ENCODE peak calls at places on chromosomes 13 and 19, in eight cellular contexts. One of them, this sample, is unnamed.

GRCh38 chr19:12769689-12770088 is 5.7 kb downstream of the HOOK2 start:
- DNase-seq in stimulated activated naive CD8-positive, alpha-beta T cell treated with anti-CD3 and anti-CD28 coated beads, Interleukin-15, amount 100 ng/mL, for 72 hours: peak; percentile 35
- DNase-seq in HL-60: no peak
- DNase-seq in lung microvascular endothelial cell: no peak
- DNase-seq in HTR-8/SVneo: no peak
- DNase-seq in uterus: no peak
- DNase-seq in COR-L47: no peak
- DNase-seq in WTC11: peak; percentile 85
- DNase-seq in this sample: no peak

GRCh38 chr13:114131581-114132418 is 623 bp downstream of the RASA3 start:
- DNase-seq in HTR-8/SVneo: no peak
- DNase-seq in WTC11: no peak
- DNase-seq in uterus: peak; percentile 37
- DNase-seq in COR-L47: no peak
- DNase-seq in HL-60: peak; percentile 78
- DNase-seq in lung microvascular endothelial cell: peak; percentile 45
- DNase-seq in stimulated activated naive CD8-positive, alpha-beta T cell treated with anti-CD3 and anti-CD28 coated beads, Interleukin-15, amount 100 ng/mL, for 72 hours: peak; percentile 45
- DNase-seq in this sample: no peak

GRCh38 chr13:28563609-28564008 is 68.7 kb upstream of the FLT1 start:
- DNase-seq in COR-L47: no peak
- DNase-seq in lung microvascular endothelial cell: no peak
- DNase-seq in HTR-8/SVneo: no peak
- DNase-seq in WTC11: no peak
- DNase-seq in stimulated activated naive CD8-positive, alpha-beta T cell treated with anti-CD3 and anti-CD28 coated beads, Interleukin-15, amount 100 ng/mL, for 72 hours: no peak
- DNase-seq in uterus: no peak
- DNase-seq in HL-60: no peak
- DNase-seq in this sample: no peak

GRCh38 chr19:46115396-46116109 is 8.9 kb downstream of the IGFL3 start:
- DNase-seq in COR-L47: no peak
- DNase-seq in uterus: peak; percentile 26
- DNase-seq in HTR-8/SVneo: peak; percentile 77
- DNase-seq in stimulated activated naive CD8-positive, alpha-beta T cell treated with anti-CD3 and anti-CD28 coated beads, Interleukin-15, amount 100 ng/mL, for 72 hours: peak; percentile 75
- DNase-seq in WTC11: no peak
- DNase-seq in lung microvascular endothelial cell: no peak
- DNase-seq in HL-60: no peak
- DNase-seq in this sample: no peak

GRCh38 chr19:32480321-32480720 is 74.8 kb downstream of the DPY19L3 start:
- DNase-seq in lung microvascular endothelial cell: no peak
- DNase-seq in HL-60: no peak
- DNase-seq in COR-L47: no peak
- DNase-seq in HTR-8/SVneo: no peak
- DNase-seq in WTC11: no peak
- DNase-seq in stimulated activated naive CD8-positive, alpha-beta T cell treated with anti-CD3 and anti-CD28 coated beads, Interleukin-15, amount 100 ng/mL, for 72 hours: no peak
- DNase-seq in uterus: no peak
- DNase-seq in this sample: no peak

GRCh38 chr13:113831061-113831460 is 32.8 kb downstream of the GAS6 start:
- DNase-seq in uterus: no peak
- DNase-seq in lung microvascular endothelial cell: no peak
- DNase-seq in WTC11: no peak
- DNase-seq in stimulated activated naive CD8-positive, alpha-beta T cell treated with anti-CD3 and anti-CD28 coated beads, Interleukin-15, amount 100 ng/mL, for 72 hours: no peak
- DNase-seq in COR-L47: no peak
- DNase-seq in HL-60: no peak
- DNase-seq in HTR-8/SVneo: no peak
- DNase-seq in this sample: no peak

GRCh38 chr19:19296953-19297689 is 23.2 kb downstream of the SUGP1 start:
- DNase-seq in uterus: no peak
- DNase-seq in HTR-8/SVneo: no peak
- DNase-seq in stimulated activated naive CD8-positive, alpha-beta T cell treated with anti-CD3 and anti-CD28 coated beads, Interleukin-15, amount 100 ng/mL, for 72 hours: no peak
- DNase-seq in HL-60: no peak
- DNase-seq in COR-L47: no peak
- DNase-seq in lung microvascular endothelial cell: no peak
- DNase-seq in WTC11: no peak
- DNase-seq in this sample: no peak

GRCh38 chr13:83980322-83980721 is 98.0 kb upstream of the SLITRK1 start:
- DNase-seq in stimulated activated naive CD8-positive, alpha-beta T cell treated with anti-CD3 and anti-CD28 coated beads, Interleukin-15, amount 100 ng/mL, for 72 hours: no peak
- DNase-seq in HTR-8/SVneo: no peak
- DNase-seq in WTC11: no peak
- DNase-seq in uterus: no peak
- DNase-seq in COR-L47: no peak
- DNase-seq in lung microvascular endothelial cell: no peak
- DNase-seq in HL-60: no peak
- DNase-seq in this sample: no peak

GRCh38 chr13:112605531-112605990 is 17.6 kb upstream of the TUBGCP3 start:
- DNase-seq in HTR-8/SVneo: no peak
- DNase-seq in WTC11: no peak
- DNase-seq in stimulated activated naive CD8-positive, alpha-beta T cell treated with anti-CD3 and anti-CD28 coated beads, Interleukin-15, amount 100 ng/mL, for 72 hours: no peak
- DNase-seq in lung microvascular endothelial cell: no peak
- DNase-seq in COR-L47: no peak
- DNase-seq in HL-60: no peak
- DNase-seq in uterus: no peak
- DNase-seq in this sample: no peak

GRCh38 chr13:42322806-42323205 is 50.9 kb downstream of the AKAP11 start:
- DNase-seq in HL-60: no peak
- DNase-seq in COR-L47: no peak
- DNase-seq in stimulated activated naive CD8-positive, alpha-beta T cell treated with anti-CD3 and anti-CD28 coated beads, Interleukin-15, amount 100 ng/mL, for 72 hours: no peak
- DNase-seq in HTR-8/SVneo: no peak
- DNase-seq in lung microvascular endothelial cell: no peak
- DNase-seq in uterus: no peak
- DNase-seq in WTC11: no peak
- DNase-seq in this sample: no peak

GRCh38 chr13:46015374-46015773 is 37.2 kb downstream of the ZC3H13 start:
- DNase-seq in COR-L47: no peak
- DNase-seq in uterus: no peak
- DNase-seq in lung microvascular endothelial cell: no peak
- DNase-seq in HTR-8/SVneo: no peak
- DNase-seq in HL-60: peak; percentile 21
- DNase-seq in stimulated activated naive CD8-positive, alpha-beta T cell treated with anti-CD3 and anti-CD28 coated beads, Interleukin-15, amount 100 ng/mL, for 72 hours: no peak
- DNase-seq in WTC11: no peak
- DNase-seq in this sample: no peak

GRCh38 chr13:79853258-79853657 is 372.3 kb downstream of the NDFIP2 start:
- DNase-seq in lung microvascular endothelial cell: no peak
- DNase-seq in HL-60: no peak
- DNase-seq in stimulated activated naive CD8-positive, alpha-beta T cell treated with anti-CD3 and anti-CD28 coated beads, Interleukin-15, amount 100 ng/mL, for 72 hours: no peak
- DNase-seq in uterus: no peak
- DNase-seq in HTR-8/SVneo: no peak
- DNase-seq in COR-L47: no peak
- DNase-seq in WTC11: no peak
- DNase-seq in this sample: no peak

GRCh38 chr13:102261809-102262208 is 140.0 kb downstream of the FGF14 start:
- DNase-seq in stimulated activated naive CD8-positive, alpha-beta T cell treated with anti-CD3 and anti-CD28 coated beads, Interleukin-15, amount 100 ng/mL, for 72 hours: no peak
- DNase-seq in lung microvascular endothelial cell: no peak
- DNase-seq in HTR-8/SVneo: no peak
- DNase-seq in COR-L47: no peak
- DNase-seq in WTC11: no peak
- DNase-seq in uterus: no peak
- DNase-seq in HL-60: no peak
- DNase-seq in this sample: no peak

GRCh38 chr13:20190481-20191310 is 2.0 kb downstream of the GJB2 start:
- DNase-seq in HL-60: no peak
- DNase-seq in HTR-8/SVneo: no peak
- DNase-seq in lung microvascular endothelial cell: peak; percentile 51
- DNase-seq in WTC11: no peak
- DNase-seq in COR-L47: no peak
- DNase-seq in stimulated activated naive CD8-positive, alpha-beta T cell treated with anti-CD3 and anti-CD28 coated beads, Interleukin-15, amount 100 ng/mL, for 72 hours: no peak
- DNase-seq in uterus: no peak
- DNase-seq in this sample: peak; percentile 45

GRCh38 chr19:20278342-20278741 is 111.3 kb downstream of the ZNF486 start:
- DNase-seq in stimulated activated naive CD8-positive, alpha-beta T cell treated with anti-CD3 and anti-CD28 coated beads, Interleukin-15, amount 100 ng/mL, for 72 hours: no peak
- DNase-seq in lung microvascular endothelial cell: no peak
- DNase-seq in HL-60: no peak
- DNase-seq in HTR-8/SVneo: no peak
- DNase-seq in uterus: no peak
- DNase-seq in WTC11: no peak
- DNase-seq in COR-L47: no peak
- DNase-seq in this sample: no peak

GRCh38 chr19:14442904-14443631 is 10.0 kb downstream of the PKN1 start:
- DNase-seq in WTC11: no peak
- DNase-seq in HL-60: no peak
- DNase-seq in lung microvascular endothelial cell: no peak
- DNase-seq in uterus: no peak
- DNase-seq in HTR-8/SVneo: no peak
- DNase-seq in COR-L47: no peak
- DNase-seq in stimulated activated naive CD8-positive, alpha-beta T cell treated with anti-CD3 and anti-CD28 coated beads, Interleukin-15, amount 100 ng/mL, for 72 hours: no peak
- DNase-seq in this sample: no peak

GRCh38 chr13:20969182-20969581 is 66.6 kb upstream of the XPO4 start:
- DNase-seq in stimulated activated naive CD8-positive, alpha-beta T cell treated with anti-CD3 and anti-CD28 coated beads, Interleukin-15, amount 100 ng/mL, for 72 hours: no peak
- DNase-seq in COR-L47: no peak
- DNase-seq in WTC11: no peak
- DNase-seq in lung microvascular endothelial cell: peak; percentile 44
- DNase-seq in HL-60: no peak
- DNase-seq in HTR-8/SVneo: no peak
- DNase-seq in uterus: no peak
- DNase-seq in this sample: no peak

GRCh38 chr13:102897371-102898138 is 51.7 kb downstream of the ERCC5 start:
- DNase-seq in WTC11: no peak
- DNase-seq in uterus: no peak
- DNase-seq in stimulated activated naive CD8-positive, alpha-beta T cell treated with anti-CD3 and anti-CD28 coated beads, Interleukin-15, amount 100 ng/mL, for 72 hours: no peak
- DNase-seq in HTR-8/SVneo: no peak
- DNase-seq in COR-L47: no peak
- DNase-seq in HL-60: no peak
- DNase-seq in lung microvascular endothelial cell: no peak
- DNase-seq in this sample: no peak

GRCh38 chr13:40344270-40345148 is 321.9 kb downstream of the FOXO1 start:
- DNase-seq in uterus: no peak
- DNase-seq in COR-L47: no peak
- DNase-seq in WTC11: no peak
- DNase-seq in stimulated activated naive CD8-positive, alpha-beta T cell treated with anti-CD3 and anti-CD28 coated beads, Interleukin-15, amount 100 ng/mL, for 72 hours: no peak
- DNase-seq in HL-60: no peak
- DNase-seq in HTR-8/SVneo: no peak
- DNase-seq in lung microvascular endothelial cell: no peak
- DNase-seq in this sample: no peak

GRCh38 chr13:27830010-27830409 is 37.7 kb downstream of the GSX1 start:
- DNase-seq in HTR-8/SVneo: peak; percentile 45
- DNase-seq in stimulated activated naive CD8-positive, alpha-beta T cell treated with anti-CD3 and anti-CD28 coated beads, Interleukin-15, amount 100 ng/mL, for 72 hours: peak; percentile 55
- DNase-seq in HL-60: peak; percentile 31
- DNase-seq in WTC11: peak; percentile 82
- DNase-seq in lung microvascular endothelial cell: peak; percentile 43
- DNase-seq in COR-L47: peak; percentile 28
- DNase-seq in uterus: peak; percentile 27
- DNase-seq in this sample: no peak

GRCh38 chr13:43246382-43246781 is 223.0 kb downstream of the DNAJC15 start:
- DNase-seq in stimulated activated naive CD8-positive, alpha-beta T cell treated with anti-CD3 and anti-CD28 coated beads, Interleukin-15, amount 100 ng/mL, for 72 hours: no peak
- DNase-seq in HL-60: no peak
- DNase-seq in HTR-8/SVneo: no peak
- DNase-seq in COR-L47: no peak
- DNase-seq in lung microvascular endothelial cell: no peak
- DNase-seq in WTC11: no peak
- DNase-seq in uterus: no peak
- DNase-seq in this sample: no peak

GRCh38 chr19:1855040-1855827 is 7.0 kb upstream of the REXO1 start:
- DNase-seq in HL-60: peak; percentile 91
- DNase-seq in COR-L47: no peak
- DNase-seq in lung microvascular endothelial cell: peak; percentile 92
- DNase-seq in uterus: peak; percentile 57
- DNase-seq in WTC11: peak; percentile 93
- DNase-seq in HTR-8/SVneo: no peak
- DNase-seq in stimulated activated naive CD8-positive, alpha-beta T cell treated with anti-CD3 and anti-CD28 coated beads, Interleukin-15, amount 100 ng/mL, for 72 hours: peak; percentile 90
- DNase-seq in this sample: peak; percentile 52

GRCh38 chr13:72680353-72680752 is 47.1 kb downstream of the MZT1 start:
- DNase-seq in stimulated activated naive CD8-positive, alpha-beta T cell treated with anti-CD3 and anti-CD28 coated beads, Interleukin-15, amount 100 ng/mL, for 72 hours: no peak
- DNase-seq in WTC11: no peak
- DNase-seq in lung microvascular endothelial cell: no peak
- DNase-seq in HTR-8/SVneo: no peak
- DNase-seq in HL-60: no peak
- DNase-seq in COR-L47: no peak
- DNase-seq in uterus: no peak
- DNase-seq in this sample: no peak

GRCh38 chr19:28042516-28042915 is 1170.4 kb downstream of the UQCRFS1 start:
- DNase-seq in uterus: no peak
- DNase-seq in HL-60: no peak
- DNase-seq in COR-L47: no peak
- DNase-seq in WTC11: no peak
- DNase-seq in stimulated activated naive CD8-positive, alpha-beta T cell treated with anti-CD3 and anti-CD28 coated beads, Interleukin-15, amount 100 ng/mL, for 72 hours: no peak
- DNase-seq in HTR-8/SVneo: no peak
- DNase-seq in lung microvascular endothelial cell: no peak
- DNase-seq in this sample: no peak

GRCh38 chr13:93268327-93269028 is 41.9 kb downstream of the GPC6 start:
- DNase-seq in COR-L47: no peak
- DNase-seq in uterus: no peak
- DNase-seq in stimulated activated naive CD8-positive, alpha-beta T cell treated with anti-CD3 and anti-CD28 coated beads, Interleukin-15, amount 100 ng/mL, for 72 hours: no peak
- DNase-seq in HL-60: no peak
- DNase-seq in WTC11: no peak
- DNase-seq in HTR-8/SVneo: no peak
- DNase-seq in lung microvascular endothelial cell: no peak
- DNase-seq in this sample: no peak

GRCh38 chr19:21586341-21587116 is 81.1 kb downstream of the ZNF429 start:
- DNase-seq in uterus: no peak
- DNase-seq in stimulated activated naive CD8-positive, alpha-beta T cell treated with anti-CD3 and anti-CD28 coated beads, Interleukin-15, amount 100 ng/mL, for 72 hours: peak; percentile 58
- DNase-seq in WTC11: no peak
- DNase-seq in HL-60: no peak
- DNase-seq in HTR-8/SVneo: no peak
- DNase-seq in lung microvascular endothelial cell: no peak
- DNase-seq in COR-L47: no peak
- DNase-seq in this sample: no peak

GRCh38 chr13:24178847-24179845 is 18.6 kb downstream of the SPATA13 start:
- DNase-seq in WTC11: no peak
- DNase-seq in uterus: no peak
- DNase-seq in lung microvascular endothelial cell: peak; percentile 68
- DNase-seq in HTR-8/SVneo: no peak
- DNase-seq in COR-L47: no peak
- DNase-seq in stimulated activated naive CD8-positive, alpha-beta T cell treated with anti-CD3 and anti-CD28 coated beads, Interleukin-15, amount 100 ng/mL, for 72 hours: peak; percentile 30
- DNase-seq in HL-60: no peak
- DNase-seq in this sample: no peak

GRCh38 chr13:99066219-99066618 is 88.4 kb upstream of the DOCK9 start:
- DNase-seq in WTC11: no peak
- DNase-seq in stimulated activated naive CD8-positive, alpha-beta T cell treated with anti-CD3 and anti-CD28 coated beads, Interleukin-15, amount 100 ng/mL, for 72 hours: no peak
- DNase-seq in HTR-8/SVneo: no peak
- DNase-seq in uterus: no peak
- DNase-seq in lung microvascular endothelial cell: no peak
- DNase-seq in COR-L47: no peak
- DNase-seq in HL-60: no peak
- DNase-seq in this sample: no peak

GRCh38 chr19:44717603-44718002 is 18.7 kb downstream of the CEACAM16 start:
- DNase-seq in stimulated activated naive CD8-positive, alpha-beta T cell treated with anti-CD3 and anti-CD28 coated beads, Interleukin-15, amount 100 ng/mL, for 72 hours: no peak
- DNase-seq in HTR-8/SVneo: no peak
- DNase-seq in WTC11: no peak
- DNase-seq in HL-60: no peak
- DNase-seq in COR-L47: no peak
- DNase-seq in lung microvascular endothelial cell: no peak
- DNase-seq in uterus: no peak
- DNase-seq in this sample: no peak

GRCh38 chr13:40590112-40590862 is 76.2 kb downstream of the FOXO1 start:
- DNase-seq in HTR-8/SVneo: no peak
- DNase-seq in COR-L47: no peak
- DNase-seq in stimulated activated naive CD8-positive, alpha-beta T cell treated with anti-CD3 and anti-CD28 coated beads, Interleukin-15, amount 100 ng/mL, for 72 hours: no peak
- DNase-seq in uterus: no peak
- DNase-seq in HL-60: no peak
- DNase-seq in lung microvascular endothelial cell: no peak
- DNase-seq in WTC11: no peak
- DNase-seq in this sample: no peak

GRCh38 chr19:12779162-12779993 is 4.0 kb upstream of the HOOK2 start:
- DNase-seq in uterus: peak; percentile 75
- DNase-seq in lung microvascular endothelial cell: peak; percentile 67
- DNase-seq in WTC11: no peak
- DNase-seq in HL-60: no peak
- DNase-seq in COR-L47: peak; percentile 74
- DNase-seq in HTR-8/SVneo: no peak
- DNase-seq in stimulated activated naive CD8-positive, alpha-beta T cell treated with anti-CD3 and anti-CD28 coated beads, Interleukin-15, amount 100 ng/mL, for 72 hours: no peak
- DNase-seq in this sample: no peak

GRCh38 chr13:57045816-57046691 is 94.7 kb upstream of the PRR20A start:
- DNase-seq in lung microvascular endothelial cell: no peak
- DNase-seq in HL-60: no peak
- DNase-seq in stimulated activated naive CD8-positive, alpha-beta T cell treated with anti-CD3 and anti-CD28 coated beads, Interleukin-15, amount 100 ng/mL, for 72 hours: no peak
- DNase-seq in WTC11: no peak
- DNase-seq in uterus: no peak
- DNase-seq in HTR-8/SVneo: no peak
- DNase-seq in COR-L47: no peak
- DNase-seq in this sample: no peak

GRCh38 chr13:112545866-112546265 is 42.1 kb downstream of the TUBGCP3 start:
- DNase-seq in uterus: no peak
- DNase-seq in lung microvascular endothelial cell: peak; percentile 69
- DNase-seq in COR-L47: no peak
- DNase-seq in HTR-8/SVneo: no peak
- DNase-seq in HL-60: no peak
- DNase-seq in stimulated activated naive CD8-positive, alpha-beta T cell treated with anti-CD3 and anti-CD28 coated beads, Interleukin-15, amount 100 ng/mL, for 72 hours: no peak
- DNase-seq in WTC11: no peak
- DNase-seq in this sample: no peak

GRCh38 chr19:42172261-42172660 is 40.0 kb upstream of the POU2F2 start:
- DNase-seq in lung microvascular endothelial cell: no peak
- DNase-seq in COR-L47: no peak
- DNase-seq in WTC11: no peak
- DNase-seq in stimulated activated naive CD8-positive, alpha-beta T cell treated with anti-CD3 and anti-CD28 coated beads, Interleukin-15, amount 100 ng/mL, for 72 hours: no peak
- DNase-seq in uterus: no peak
- DNase-seq in HL-60: no peak
- DNase-seq in HTR-8/SVneo: no peak
- DNase-seq in this sample: no peak

This sample was measured in keratinocyte.